ENCODE peak calls at places on chromosomes 13 and 19, in eight cellular contexts. K, J, P, N, X, B, H and C are unnamed samples.

GRCh38 chr13:101492251-101492910 is 39.9 kb downstream of the ITGBL1 start:
- DNase-seq in K (no peak), J (no peak), P (no peak), N (peak), X (no peak), B (no peak), H (no peak), C (peak)

GRCh38 chr13:113137656-113138292 is 15.2 kb downstream of the F10 start:
- DNase-seq in K (no peak), J (no peak), P (no peak), N (no peak), X (no peak), B (no peak), H (no peak), C (no peak)

GRCh38 chr19:40783711-40784110 is 5.7 kb downstream of the RAB4B start:
- DNase-seq in K (no peak), J (no peak), P (no peak), N (no peak), X (no peak), B (no peak), H (no peak), C (no peak)

GRCh38 chr19:16447015-16447384 is 24.8 kb downstream of the EPS15L1 start:
- DNase-seq in K (peak), J (no peak), P (peak), N (peak), X (peak), B (peak), H (no peak), C (peak)

GRCh38 chr19:15237759-15238638 is 5.8 kb upstream of the EPHX3 start:
- DNase-seq in K (no peak), J (no peak), P (no peak), N (no peak), X (no peak), B (no peak), H (no peak), C (no peak)

GRCh38 chr19:2227415-2228156 is 8.5 kb downstream of the PLEKHJ1 start:
- DNase-seq in K (no peak), J (no peak), P (no peak), N (no peak), X (no peak), B (no peak), H (no peak), C (no peak)

GRCh38 chr19:38661996-38662395 is 14.5 kb downstream of the ACTN4 start:
- DNase-seq in K (no peak), J (no peak), P (no peak), N (no peak), X (peak), B (no peak), H (no peak), C (no peak)

GRCh38 chr13:29594710-29595379 is 643 bp downstream of the SLC7A1 start:
- DNase-seq in K (peak), J (peak), P (peak), N (peak), X (peak), B (peak), H (peak), C (peak)

GRCh38 chr13:32904271-32904670 is 112.0 kb upstream of the KL start:
- DNase-seq in K (no peak), J (no peak), P (no peak), N (no peak), X (no peak), B (no peak), H (no peak), C (no peak)

GRCh38 chr13:114119196-114119595 is 13.2 kb downstream of the RASA3 start:
- DNase-seq in K (peak), J (no peak), P (no peak), N (peak), X (no peak), B (no peak), H (no peak), C (peak)

GRCh38 chr13:45511310-45512147 is 46.8 kb downstream of the COG3 start:
- DNase-seq in K (peak), J (no peak), P (no peak), N (peak), X (peak), B (no peak), H (peak), C (peak)

GRCh38 chr13:25966086-25966485 is 85.7 kb downstream of the SHISA2 start:
- DNase-seq in K (no peak), J (no peak), P (no peak), N (no peak), X (no peak), B (no peak), H (no peak), C (no peak)

GRCh38 chr13:85386424-85386823 is 412.8 kb downstream of the SLITRK6 start:
- DNase-seq in K (no peak), J (no peak), P (no peak), N (peak), X (no peak), B (no peak), H (no peak), C (no peak)

GRCh38 chr19:6087074-6087506 is 23.2 kb downstream of the RFX2 start:
- DNase-seq in K (no peak), J (no peak), P (no peak), N (no peak), X (no peak), B (no peak), H (peak), C (no peak)

GRCh38 chr19:2482354-2483038 is 6.6 kb downstream of the GADD45B start:
- DNase-seq in K (no peak), J (no peak), P (no peak), N (no peak), X (no peak), B (no peak), H (no peak), C (no peak)

GRCh38 chr13:106262886-106263285 is 272.6 kb downstream of the EFNB2 start:
- DNase-seq in K (no peak), J (no peak), P (no peak), N (no peak), X (peak), B (no peak), H (no peak), C (peak)

GRCh38 chr13:102799544-102800144 is 725 bp downstream of the BIVM start:
- DNase-seq in K (peak), J (no peak), P (no peak), N (peak), X (no peak), B (peak), H (no peak), C (peak)

GRCh38 chr13:101751488-101751887 is 299.0 kb downstream of the ITGBL1 start:
- DNase-seq in K (peak), J (no peak), P (no peak), N (peak), X (peak), B (no peak), H (no peak), C (peak)

DNA sequence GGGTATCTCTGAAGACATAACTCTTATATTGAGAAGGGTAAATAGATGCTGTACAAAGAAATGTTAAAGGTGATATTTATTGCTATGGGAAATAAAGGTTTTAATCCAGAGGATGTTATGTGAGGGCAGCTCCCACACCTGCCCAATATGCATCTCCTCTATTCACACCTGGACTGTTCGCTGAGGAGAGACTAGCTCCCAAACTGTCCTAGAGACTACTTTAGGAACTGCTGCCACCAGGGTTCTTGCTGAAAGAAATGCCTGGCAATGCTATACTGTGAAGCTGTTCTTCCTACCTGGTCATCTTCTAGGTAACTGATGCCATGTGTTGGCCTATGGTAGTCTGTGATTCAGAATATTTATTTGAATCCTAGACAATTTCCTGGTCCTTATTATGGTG is 1421.5 kb upstream of the SPRY2 start:
- DNase-seq in K (no peak), J (no peak), P (no peak), N (no peak), X (no peak), B (no peak), H (no peak), C (no peak)
- TF ChIP-seq CTCF in K (no peak), J (no peak), P (no peak), N (no peak), X (no peak), B (no peak), H (no peak), C (no peak)

GRCh38 chr13:50153888-50154287 is 138.6 kb downstream of the KCNRG start:
- DNase-seq in K (no peak), J (no peak), P (no peak), N (no peak), X (no peak), B (no peak), H (peak), C (no peak)

GRCh38 chr13:50154697-50155096 is 139.5 kb downstream of the KCNRG start:
- DNase-seq in K (no peak), J (no peak), P (no peak), N (no peak), X (no peak), B (no peak), H (no peak), C (no peak)

GRCh38 chr13:50152224-50152623 is 137.0 kb downstream of the KCNRG start:
- DNase-seq in K (no peak), J (no peak), P (no peak), N (peak), X (no peak), B (no peak), H (peak), C (no peak)

GRCh38 chr13:50153401-50153800 is 138.2 kb downstream of the KCNRG start:
- DNase-seq in K (no peak), J (no peak), P (no peak), N (no peak), X (no peak), B (no peak), H (no peak), C (no peak)

GRCh38 chr13:50152655-50153309 is 137.5 kb downstream of the KCNRG start:
- DNase-seq in K (no peak), J (no peak), P (no peak), N (no peak), X (no peak), B (no peak), H (no peak), C (no peak)
- H3K4me3 ChIP-seq in K (no peak), J (peak), P (peak), N (no peak), X (no peak), B (peak), H (peak), C (no peak)

GRCh38 chr19:11984986-11985385 is 20.1 kb downstream of the ZNF763 start:
- DNase-seq in K (no peak), J (no peak), P (no peak), N (no peak), X (no peak), B (no peak), H (peak), C (no peak)
- TF ChIP-seq CTCF in K (no peak), J (no peak), P (peak), N (no peak), X (no peak), B (no peak), H (peak), C (no peak)

DNA sequence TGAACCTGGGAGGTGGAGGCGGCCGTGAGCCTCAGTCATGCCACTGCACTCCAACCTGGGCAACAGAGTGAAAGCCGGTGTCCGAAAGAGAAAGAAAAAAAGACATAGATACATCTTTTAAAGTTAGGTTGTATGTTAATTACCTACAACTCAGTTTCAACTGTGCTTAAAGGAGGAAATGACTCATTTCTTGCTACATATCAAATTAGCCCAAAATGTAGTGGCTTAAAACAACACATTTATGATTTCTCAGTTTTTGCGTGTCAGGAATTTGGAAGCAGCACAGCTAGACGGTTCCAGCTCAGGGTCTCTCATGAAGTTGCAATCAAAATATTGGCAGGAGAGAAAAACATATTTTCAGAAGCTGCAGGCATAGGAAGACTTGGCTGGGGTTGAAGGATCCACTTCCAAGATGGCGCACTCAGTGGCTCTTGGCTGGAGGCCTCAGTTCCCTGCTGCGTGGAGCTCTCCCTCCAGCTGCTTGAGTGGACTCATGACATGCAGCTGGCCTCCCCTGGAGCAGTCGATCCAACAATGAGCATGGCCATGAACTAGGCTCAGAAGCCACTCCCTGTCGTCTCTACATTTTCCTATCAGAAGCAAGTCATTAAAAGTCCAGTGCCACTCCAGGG is 7.1 kb downstream of the LDLR start:
- DNase-seq in K (peak), J (no peak), P (peak), N (peak), X (no peak), B (peak), H (no peak), C (peak)
- H3K4me3 ChIP-seq in K (no peak), J (peak), P (no peak), N (no peak), X (no peak), B (no peak), H (no peak), C (no peak)